ENCODE peak calls at places on chromosomes 6 and 20, in nine cellular contexts. One of them, this sample, is unnamed.

GRCh38 chr6:77341058-77341986 is 122.0 kb downstream of the HTR1B start:
- DNase-seq in transverse colon: no peak
- DNase-seq in Peyer's patch: no peak
- DNase-seq in tibial nerve: no peak
- DNase-seq in testis: peak
- DNase-seq in foreskin keratinocyte: no peak
- DNase-seq in H9: no peak
- DNase-seq in body of pancreas: peak
- DNase-seq in AG04450: no peak
- DNase-seq in this sample: no peak

GRCh38 chr6:161374971-161375873 is 101.4 kb upstream of the AGPAT4 start:
- DNase-seq in foreskin keratinocyte: peak
- DNase-seq in H9: peak
- DNase-seq in body of pancreas: peak
- DNase-seq in transverse colon: peak
- DNase-seq in tibial nerve: peak
- DNase-seq in AG04450: no peak
- DNase-seq in Peyer's patch: no peak
- DNase-seq in testis: peak
- DNase-seq in this sample: peak

GRCh38 chr6:39729945-39730344 is 4.7 kb upstream of the KIF6 start:
- DNase-seq in testis: no peak
- DNase-seq in foreskin keratinocyte: no peak
- DNase-seq in AG04450: no peak
- DNase-seq in H9: no peak
- DNase-seq in tibial nerve: no peak
- DNase-seq in Peyer's patch: no peak
- DNase-seq in body of pancreas: no peak
- DNase-seq in transverse colon: no peak
- DNase-seq in this sample: no peak

GRCh38 chr6:42960243-42961019 is at the start of gene GNMT:
- DNase-seq in transverse colon: peak
- DNase-seq in Peyer's patch: peak
- DNase-seq in AG04450: no peak
- DNase-seq in H9: peak
- DNase-seq in tibial nerve: no peak
- DNase-seq in testis: peak
- DNase-seq in body of pancreas: peak
- DNase-seq in foreskin keratinocyte: peak
- DNase-seq in this sample: no peak

GRCh38 chr20:41139227-41140093 is 2.1 kb downstream of the PLCG1 start:
- DNase-seq in Peyer's patch: no peak
- DNase-seq in body of pancreas: no peak
- DNase-seq in transverse colon: peak
- DNase-seq in AG04450: no peak
- DNase-seq in testis: no peak
- DNase-seq in foreskin keratinocyte: no peak
- DNase-seq in tibial nerve: no peak
- DNase-seq in H9: no peak
- DNase-seq in this sample: no peak

GRCh38 chr6:3578981-3579380 is 122.1 kb upstream of the SLC22A23 start:
- DNase-seq in body of pancreas: no peak
- DNase-seq in testis: no peak
- DNase-seq in transverse colon: no peak
- DNase-seq in foreskin keratinocyte: peak
- DNase-seq in AG04450: no peak
- DNase-seq in Peyer's patch: no peak
- DNase-seq in tibial nerve: no peak
- DNase-seq in H9: no peak
- DNase-seq in this sample: no peak

GRCh38 chr20:57693002-57693582 is 16.7 kb downstream of the PMEPA1 start:
- DNase-seq in body of pancreas: peak
- DNase-seq in H9: peak
- DNase-seq in Peyer's patch: peak
- DNase-seq in foreskin keratinocyte: peak
- DNase-seq in testis: no peak
- DNase-seq in tibial nerve: no peak
- DNase-seq in AG04450: no peak
- DNase-seq in transverse colon: peak
- DNase-seq in this sample: no peak

GRCh38 chr6:13375360-13375878 is 47.1 kb upstream of the TBC1D7 start:
- DNase-seq in transverse colon: no peak
- DNase-seq in Peyer's patch: no peak
- DNase-seq in testis: no peak
- DNase-seq in H9: no peak
- DNase-seq in tibial nerve: no peak
- DNase-seq in body of pancreas: no peak
- DNase-seq in AG04450: no peak
- DNase-seq in foreskin keratinocyte: no peak
- DNase-seq in this sample: no peak

DNA sequence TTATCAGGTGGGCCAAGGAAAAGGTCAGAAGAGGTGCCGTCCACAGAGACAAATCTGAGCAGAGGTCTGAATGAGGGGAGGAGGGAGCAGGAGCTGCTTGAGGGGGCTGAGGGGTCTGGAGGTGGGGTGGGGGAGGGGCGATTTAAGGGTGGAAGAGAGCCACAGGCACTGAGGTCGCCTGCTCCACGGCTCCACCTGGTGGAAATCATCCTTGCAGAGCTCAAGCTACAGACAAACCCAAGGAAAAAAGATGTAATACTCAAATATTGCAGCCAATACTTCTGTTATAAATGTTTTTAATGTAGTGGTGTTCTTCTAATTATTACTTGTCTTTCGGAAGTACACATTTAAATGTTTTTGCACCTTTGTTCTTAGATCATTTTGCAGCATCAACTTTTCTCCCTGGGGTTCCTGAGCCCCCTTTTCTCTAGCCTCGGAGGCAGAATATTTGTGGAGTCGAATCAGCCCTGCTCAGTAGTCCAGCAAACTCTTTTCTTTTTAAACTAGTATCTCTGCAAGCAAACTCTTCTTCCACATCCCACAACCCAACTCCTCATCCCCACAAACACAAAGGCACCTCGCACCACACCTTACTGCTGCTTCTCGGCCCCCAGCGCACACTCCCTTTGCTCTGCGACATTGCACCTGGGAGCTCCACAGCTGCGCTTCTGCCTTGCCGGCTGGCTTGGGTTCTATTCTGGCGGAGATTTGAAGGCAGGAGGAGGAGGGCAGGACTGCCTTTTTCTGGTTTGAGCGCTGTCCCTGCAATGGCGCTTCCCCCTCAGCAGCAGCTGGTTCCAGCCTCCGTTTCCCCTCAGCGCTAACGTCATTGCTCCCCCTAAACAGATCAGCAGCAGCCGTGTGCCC is 51.0 kb upstream of the TFAP2A start:
- DNase-seq in body of pancreas: peak
- DNase-seq in transverse colon: no peak
- DNase-seq in tibial nerve: no peak
- DNase-seq in H9: peak
- DNase-seq in AG04450: no peak
- DNase-seq in Peyer's patch: no peak
- DNase-seq in foreskin keratinocyte: no peak
- DNase-seq in testis: peak
- DNase-seq in this sample: no peak
- TF ChIP-seq CTCF in body of pancreas: no peak
- TF ChIP-seq CTCF in transverse colon: no peak
- TF ChIP-seq CTCF in tibial nerve: no peak
- TF ChIP-seq CTCF in H9: peak
- TF ChIP-seq CTCF in AG04450: peak
- TF ChIP-seq CTCF in Peyer's patch: no peak
- TF ChIP-seq CTCF in foreskin keratinocyte: peak
- TF ChIP-seq CTCF in testis: no peak
- TF ChIP-seq CTCF in this sample: no peak

GRCh38 chr6:71510057-71510713 is 221.6 kb downstream of the OGFRL1 start:
- DNase-seq in body of pancreas: peak
- DNase-seq in H9: peak
- DNase-seq in tibial nerve: no peak
- DNase-seq in Peyer's patch: peak
- DNase-seq in testis: peak
- DNase-seq in AG04450: peak
- DNase-seq in transverse colon: peak
- DNase-seq in foreskin keratinocyte: peak
- DNase-seq in this sample: peak

GRCh38 chr6:71512256-71512655 is 223.6 kb downstream of the OGFRL1 start:
- DNase-seq in Peyer's patch: no peak
- DNase-seq in body of pancreas: no peak
- DNase-seq in tibial nerve: no peak
- DNase-seq in transverse colon: no peak
- DNase-seq in testis: no peak
- DNase-seq in foreskin keratinocyte: no peak
- DNase-seq in AG04450: no peak
- DNase-seq in H9: no peak
- DNase-seq in this sample: no peak

GRCh38 chr6:71510856-71511255 is 222.2 kb downstream of the OGFRL1 start:
- DNase-seq in Peyer's patch: no peak
- DNase-seq in body of pancreas: no peak
- DNase-seq in AG04450: no peak
- DNase-seq in foreskin keratinocyte: no peak
- DNase-seq in H9: no peak
- DNase-seq in testis: no peak
- DNase-seq in transverse colon: no peak
- DNase-seq in tibial nerve: no peak
- DNase-seq in this sample: no peak

GRCh38 chr6:71509142-71509541 is 220.5 kb downstream of the OGFRL1 start:
- DNase-seq in testis: no peak
- DNase-seq in H9: no peak
- DNase-seq in foreskin keratinocyte: no peak
- DNase-seq in Peyer's patch: no peak
- DNase-seq in AG04450: no peak
- DNase-seq in body of pancreas: no peak
- DNase-seq in tibial nerve: no peak
- DNase-seq in transverse colon: no peak
- DNase-seq in this sample: no peak

DNA sequence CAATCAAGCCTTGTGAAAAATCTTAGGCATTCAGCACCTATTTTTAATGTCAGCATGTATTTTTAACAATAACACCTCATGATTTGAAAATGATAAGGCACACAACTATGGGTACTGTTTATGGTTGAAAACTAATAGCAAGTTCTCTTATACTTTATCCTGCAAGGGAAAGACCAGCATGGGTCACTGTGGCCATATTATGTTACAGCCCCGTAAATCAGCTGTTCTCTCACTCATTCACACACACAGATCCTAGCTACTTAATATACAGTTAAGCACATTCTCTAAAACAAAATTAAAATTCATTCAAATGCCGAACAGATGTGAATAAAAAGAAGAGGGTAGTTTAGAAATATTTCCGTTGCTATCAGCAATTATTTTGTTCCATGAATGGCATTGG is 224.4 kb downstream of the OGFRL1 start:
- DNase-seq in tibial nerve: no peak
- DNase-seq in Peyer's patch: no peak
- DNase-seq in testis: no peak
- DNase-seq in body of pancreas: no peak
- DNase-seq in H9: no peak
- DNase-seq in AG04450: no peak
- DNase-seq in foreskin keratinocyte: no peak
- DNase-seq in transverse colon: no peak
- DNase-seq in this sample: no peak
- H3K27ac ChIP-seq in tibial nerve: no peak
- H3K27ac ChIP-seq in Peyer's patch: no peak
- H3K27ac ChIP-seq in testis: no peak
- H3K27ac ChIP-seq in body of pancreas: no peak
- H3K27ac ChIP-seq in H9: no peak
- H3K27ac ChIP-seq in AG04450: no peak
- H3K27ac ChIP-seq in foreskin keratinocyte: no peak
- H3K27ac ChIP-seq in transverse colon: no peak
- H3K27ac ChIP-seq in this sample: no peak

GRCh38 chr6:34583861-34584604 is 27.9 kb upstream of the SPDEF start:
- DNase-seq in tibial nerve: no peak
- DNase-seq in body of pancreas: no peak
- DNase-seq in foreskin keratinocyte: no peak
- DNase-seq in AG04450: no peak
- DNase-seq in transverse colon: no peak
- DNase-seq in testis: no peak
- DNase-seq in H9: no peak
- DNase-seq in Peyer's patch: no peak
- DNase-seq in this sample: no peak

GRCh38 chr6:34581561-34581920 is 25.4 kb upstream of the SPDEF start:
- DNase-seq in AG04450: no peak
- DNase-seq in transverse colon: no peak
- DNase-seq in testis: no peak
- DNase-seq in body of pancreas: no peak
- DNase-seq in tibial nerve: no peak
- DNase-seq in H9: no peak
- DNase-seq in foreskin keratinocyte: no peak
- DNase-seq in Peyer's patch: no peak
- DNase-seq in this sample: no peak

GRCh38 chr6:34584694-34585093 is 28.6 kb upstream of the SPDEF start:
- DNase-seq in tibial nerve: no peak
- DNase-seq in testis: no peak
- DNase-seq in body of pancreas: no peak
- DNase-seq in H9: no peak
- DNase-seq in foreskin keratinocyte: no peak
- DNase-seq in Peyer's patch: no peak
- DNase-seq in AG04450: no peak
- DNase-seq in transverse colon: no peak
- DNase-seq in this sample: no peak

GRCh38 chr6:34585108-34585507 is 29.0 kb upstream of the SPDEF start:
- DNase-seq in foreskin keratinocyte: no peak
- DNase-seq in tibial nerve: no peak
- DNase-seq in Peyer's patch: no peak
- DNase-seq in transverse colon: no peak
- DNase-seq in H9: no peak
- DNase-seq in AG04450: no peak
- DNase-seq in testis: no peak
- DNase-seq in body of pancreas: no peak
- DNase-seq in this sample: no peak

GRCh38 chr6:34583461-34583860 is 27.3 kb upstream of the SPDEF start:
- DNase-seq in body of pancreas: no peak
- DNase-seq in foreskin keratinocyte: no peak
- DNase-seq in AG04450: no peak
- DNase-seq in tibial nerve: no peak
- DNase-seq in H9: no peak
- DNase-seq in testis: no peak
- DNase-seq in transverse colon: no peak
- DNase-seq in Peyer's patch: no peak
- DNase-seq in this sample: no peak
- TF ChIP-seq CTCF in body of pancreas: no peak
- TF ChIP-seq CTCF in foreskin keratinocyte: no peak
- TF ChIP-seq CTCF in AG04450: peak
- TF ChIP-seq CTCF in tibial nerve: no peak
- TF ChIP-seq CTCF in H9: no peak
- TF ChIP-seq CTCF in testis: no peak
- TF ChIP-seq CTCF in transverse colon: peak
- TF ChIP-seq CTCF in Peyer's patch: no peak
- TF ChIP-seq CTCF in this sample: no peak

GRCh38 chr6:17968081-17968518 is 19.3 kb downstream of the KIF13A start:
- DNase-seq in body of pancreas: no peak
- DNase-seq in foreskin keratinocyte: peak
- DNase-seq in testis: no peak
- DNase-seq in AG04450: no peak
- DNase-seq in transverse colon: no peak
- DNase-seq in H9: no peak
- DNase-seq in Peyer's patch: no peak
- DNase-seq in tibial nerve: no peak
- DNase-seq in this sample: no peak

GRCh38 chr6:17968876-17969275 is 18.6 kb downstream of the KIF13A start:
- DNase-seq in AG04450: no peak
- DNase-seq in tibial nerve: no peak
- DNase-seq in transverse colon: no peak
- DNase-seq in body of pancreas: no peak
- DNase-seq in Peyer's patch: no peak
- DNase-seq in H9: no peak
- DNase-seq in foreskin keratinocyte: no peak
- DNase-seq in testis: no peak
- DNase-seq in this sample: no peak

GRCh38 chr6:17965397-17965796 is 22.0 kb downstream of the KIF13A start:
- DNase-seq in transverse colon: no peak
- DNase-seq in Peyer's patch: no peak
- DNase-seq in tibial nerve: no peak
- DNase-seq in AG04450: no peak
- DNase-seq in foreskin keratinocyte: no peak
- DNase-seq in body of pancreas: no peak
- DNase-seq in testis: no peak
- DNase-seq in H9: no peak
- DNase-seq in this sample: no peak

GRCh38 chr6:17966451-17966850 is 21.0 kb downstream of the KIF13A start:
- DNase-seq in transverse colon: no peak
- DNase-seq in Peyer's patch: no peak
- DNase-seq in foreskin keratinocyte: no peak
- DNase-seq in AG04450: no peak
- DNase-seq in testis: no peak
- DNase-seq in tibial nerve: no peak
- DNase-seq in body of pancreas: no peak
- DNase-seq in H9: no peak
- DNase-seq in this sample: no peak

DNA sequence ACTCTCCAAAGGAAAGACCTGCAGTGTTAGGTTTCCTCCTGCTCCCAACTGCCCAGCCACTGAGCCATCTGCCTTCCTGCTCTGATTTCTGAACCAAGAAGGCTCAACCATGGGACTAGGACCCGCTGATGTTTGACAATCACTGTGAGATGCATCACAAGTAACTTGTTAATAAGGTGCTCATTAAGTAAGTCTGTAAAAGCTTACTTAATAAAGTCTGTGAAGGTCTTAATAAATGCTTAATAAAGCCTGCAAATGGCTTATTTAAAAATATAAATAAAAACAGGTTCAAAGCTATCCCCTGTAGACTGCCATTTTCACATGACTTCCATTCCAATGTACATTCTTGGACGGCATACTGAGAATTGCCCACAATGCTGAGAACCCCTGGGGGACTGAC is 19.8 kb downstream of the KIF13A start:
- DNase-seq in H9: no peak
- DNase-seq in transverse colon: no peak
- DNase-seq in foreskin keratinocyte: no peak
- DNase-seq in body of pancreas: no peak
- DNase-seq in tibial nerve: no peak
- DNase-seq in Peyer's patch: no peak
- DNase-seq in AG04450: no peak
- DNase-seq in testis: no peak
- DNase-seq in this sample: no peak
- H3K27ac ChIP-seq in H9: no peak
- H3K27ac ChIP-seq in transverse colon: peak
- H3K27ac ChIP-seq in foreskin keratinocyte: peak
- H3K27ac ChIP-seq in body of pancreas: no peak
- H3K27ac ChIP-seq in tibial nerve: no peak
- H3K27ac ChIP-seq in Peyer's patch: no peak
- H3K27ac ChIP-seq in AG04450: no peak
- H3K27ac ChIP-seq in testis: no peak
- H3K27ac ChIP-seq in this sample: no peak